ENCODE peak calls at places on chromosomes 4 and X, in seven cellular contexts. One of them, this sample, is unnamed.

GRCh38 chr4:135236035-135236434 is 1034.4 kb upstream of the PABPC4L start:
- DNase-seq in activated CD4-positive, alpha-beta T cell treated with anti-CD3 and anti-CD28 coated beads, Interleukin-2, amount 10 ng/mL, durations not matched to agents 7 days and 5 days: no peak
- DNase-seq in NCI-H187: no peak
- DNase-seq in heart right ventricle: no peak
- DNase-seq in mucosa of descending colon: no peak
- DNase-seq in activated CD8-positive, alpha-beta memory T cell treated with anti-CD3 and anti-CD28 coated beads for 48 hours: no peak
- DNase-seq in astrocyte: no peak
- DNase-seq in this sample: no peak

GRCh38 chr4:70739496-70740337 is 18.0 kb downstream of the RUFY3 start:
- DNase-seq in activated CD4-positive, alpha-beta T cell treated with anti-CD3 and anti-CD28 coated beads, Interleukin-2, amount 10 ng/mL, durations not matched to agents 7 days and 5 days: no peak
- DNase-seq in NCI-H187: no peak
- DNase-seq in heart right ventricle: no peak
- DNase-seq in mucosa of descending colon: no peak
- DNase-seq in activated CD8-positive, alpha-beta memory T cell treated with anti-CD3 and anti-CD28 coated beads for 48 hours: no peak
- DNase-seq in astrocyte: no peak
- DNase-seq in this sample: no peak

GRCh38 chr4:34148322-34148908 is 2095.9 kb downstream of the ARAP2 start:
- DNase-seq in activated CD4-positive, alpha-beta T cell treated with anti-CD3 and anti-CD28 coated beads, Interleukin-2, amount 10 ng/mL, durations not matched to agents 7 days and 5 days: no peak
- DNase-seq in NCI-H187: no peak
- DNase-seq in heart right ventricle: no peak
- DNase-seq in mucosa of descending colon: no peak
- DNase-seq in activated CD8-positive, alpha-beta memory T cell treated with anti-CD3 and anti-CD28 coated beads for 48 hours: no peak
- DNase-seq in astrocyte: no peak
- DNase-seq in this sample: no peak

GRCh38 chr4:67428819-67429218 is 116.5 kb downstream of the CENPC start:
- DNase-seq in activated CD4-positive, alpha-beta T cell treated with anti-CD3 and anti-CD28 coated beads, Interleukin-2, amount 10 ng/mL, durations not matched to agents 7 days and 5 days: no peak
- DNase-seq in NCI-H187: no peak
- DNase-seq in heart right ventricle: no peak
- DNase-seq in mucosa of descending colon: no peak
- DNase-seq in activated CD8-positive, alpha-beta memory T cell treated with anti-CD3 and anti-CD28 coated beads for 48 hours: no peak
- DNase-seq in astrocyte: no peak
- DNase-seq in this sample: no peak

GRCh38 chr4:64584981-64585557 is 175.8 kb upstream of the TECRL start:
- DNase-seq in activated CD4-positive, alpha-beta T cell treated with anti-CD3 and anti-CD28 coated beads, Interleukin-2, amount 10 ng/mL, durations not matched to agents 7 days and 5 days: peak; percentile 15
- DNase-seq in NCI-H187: no peak
- DNase-seq in heart right ventricle: no peak
- DNase-seq in mucosa of descending colon: no peak
- DNase-seq in activated CD8-positive, alpha-beta memory T cell treated with anti-CD3 and anti-CD28 coated beads for 48 hours: no peak
- DNase-seq in astrocyte: peak; percentile 32
- DNase-seq in this sample: peak; percentile 66

GRCh38 chr4:111788046-111788642 is 357.1 kb upstream of the FAM241A start:
- DNase-seq in activated CD4-positive, alpha-beta T cell treated with anti-CD3 and anti-CD28 coated beads, Interleukin-2, amount 10 ng/mL, durations not matched to agents 7 days and 5 days: no peak
- DNase-seq in NCI-H187: no peak
- DNase-seq in heart right ventricle: no peak
- DNase-seq in mucosa of descending colon: no peak
- DNase-seq in activated CD8-positive, alpha-beta memory T cell treated with anti-CD3 and anti-CD28 coated beads for 48 hours: no peak
- DNase-seq in astrocyte: no peak
- DNase-seq in this sample: no peak

GRCh38 chrX:14344172-14344940 is 185.0 kb upstream of the GLRA2 start:
- DNase-seq in activated CD4-positive, alpha-beta T cell treated with anti-CD3 and anti-CD28 coated beads, Interleukin-2, amount 10 ng/mL, durations not matched to agents 7 days and 5 days: no peak
- DNase-seq in NCI-H187: no peak
- DNase-seq in heart right ventricle: no peak
- DNase-seq in mucosa of descending colon: no peak
- DNase-seq in activated CD8-positive, alpha-beta memory T cell treated with anti-CD3 and anti-CD28 coated beads for 48 hours: no peak
- DNase-seq in astrocyte: no peak
- DNase-seq in this sample: no peak

GRCh38 chrX:28717864-28718263 is 130.6 kb downstream of the IL1RAPL1 start:
- DNase-seq in activated CD4-positive, alpha-beta T cell treated with anti-CD3 and anti-CD28 coated beads, Interleukin-2, amount 10 ng/mL, durations not matched to agents 7 days and 5 days: no peak
- DNase-seq in NCI-H187: no peak
- DNase-seq in heart right ventricle: no peak
- DNase-seq in mucosa of descending colon: no peak
- DNase-seq in activated CD8-positive, alpha-beta memory T cell treated with anti-CD3 and anti-CD28 coated beads for 48 hours: no peak
- DNase-seq in astrocyte: no peak
- DNase-seq in this sample: no peak

GRCh38 chr4:21826071-21826470 is 122.5 kb downstream of the KCNIP4 start:
- DNase-seq in activated CD4-positive, alpha-beta T cell treated with anti-CD3 and anti-CD28 coated beads, Interleukin-2, amount 10 ng/mL, durations not matched to agents 7 days and 5 days: no peak
- DNase-seq in NCI-H187: no peak
- DNase-seq in heart right ventricle: no peak
- DNase-seq in mucosa of descending colon: no peak
- DNase-seq in activated CD8-positive, alpha-beta memory T cell treated with anti-CD3 and anti-CD28 coated beads for 48 hours: no peak
- DNase-seq in astrocyte: no peak
- DNase-seq in this sample: no peak

GRCh38 chr4:81418572-81418971 is 53.1 kb downstream of the RASGEF1B start:
- DNase-seq in activated CD4-positive, alpha-beta T cell treated with anti-CD3 and anti-CD28 coated beads, Interleukin-2, amount 10 ng/mL, durations not matched to agents 7 days and 5 days: no peak
- DNase-seq in NCI-H187: no peak
- DNase-seq in heart right ventricle: no peak
- DNase-seq in mucosa of descending colon: no peak
- DNase-seq in activated CD8-positive, alpha-beta memory T cell treated with anti-CD3 and anti-CD28 coated beads for 48 hours: no peak
- DNase-seq in astrocyte: no peak
- DNase-seq in this sample: no peak

GRCh38 chrX:64894454-64895038 is 81.7 kb downstream of the ZC4H2 start:
- DNase-seq in activated CD4-positive, alpha-beta T cell treated with anti-CD3 and anti-CD28 coated beads, Interleukin-2, amount 10 ng/mL, durations not matched to agents 7 days and 5 days: peak; percentile 41
- DNase-seq in NCI-H187: no peak
- DNase-seq in heart right ventricle: no peak
- DNase-seq in mucosa of descending colon: peak; percentile 50
- DNase-seq in activated CD8-positive, alpha-beta memory T cell treated with anti-CD3 and anti-CD28 coated beads for 48 hours: peak; percentile 0
- DNase-seq in astrocyte: no peak
- DNase-seq in this sample: peak; percentile 44

GRCh38 chrX:129606918-129607317 is 47.8 kb downstream of the APLN start:
- DNase-seq in activated CD4-positive, alpha-beta T cell treated with anti-CD3 and anti-CD28 coated beads, Interleukin-2, amount 10 ng/mL, durations not matched to agents 7 days and 5 days: peak; percentile 56
- DNase-seq in NCI-H187: peak; percentile 55
- DNase-seq in heart right ventricle: peak; percentile 57
- DNase-seq in mucosa of descending colon: peak; percentile 36
- DNase-seq in activated CD8-positive, alpha-beta memory T cell treated with anti-CD3 and anti-CD28 coated beads for 48 hours: peak; percentile 17
- DNase-seq in astrocyte: no peak
- DNase-seq in this sample: peak; percentile 75

GRCh38 chrX:39592776-39593175 is 505.0 kb downstream of the BCOR start:
- DNase-seq in activated CD4-positive, alpha-beta T cell treated with anti-CD3 and anti-CD28 coated beads, Interleukin-2, amount 10 ng/mL, durations not matched to agents 7 days and 5 days: no peak
- DNase-seq in NCI-H187: no peak
- DNase-seq in heart right ventricle: peak; percentile 14
- DNase-seq in mucosa of descending colon: no peak
- DNase-seq in activated CD8-positive, alpha-beta memory T cell treated with anti-CD3 and anti-CD28 coated beads for 48 hours: no peak
- DNase-seq in astrocyte: peak; percentile 32
- DNase-seq in this sample: no peak

GRCh38 chr4:59091376-59092142 is 1981.4 kb upstream of the IGFBP7 start:
- DNase-seq in activated CD4-positive, alpha-beta T cell treated with anti-CD3 and anti-CD28 coated beads, Interleukin-2, amount 10 ng/mL, durations not matched to agents 7 days and 5 days: no peak
- DNase-seq in NCI-H187: no peak
- DNase-seq in heart right ventricle: no peak
- DNase-seq in mucosa of descending colon: no peak
- DNase-seq in activated CD8-positive, alpha-beta memory T cell treated with anti-CD3 and anti-CD28 coated beads for 48 hours: no peak
- DNase-seq in astrocyte: no peak
- DNase-seq in this sample: no peak

GRCh38 chr4:114729339-114729738 is 130.7 kb downstream of the UGT8 start:
- DNase-seq in activated CD4-positive, alpha-beta T cell treated with anti-CD3 and anti-CD28 coated beads, Interleukin-2, amount 10 ng/mL, durations not matched to agents 7 days and 5 days: no peak
- DNase-seq in NCI-H187: no peak
- DNase-seq in heart right ventricle: no peak
- DNase-seq in mucosa of descending colon: no peak
- DNase-seq in activated CD8-positive, alpha-beta memory T cell treated with anti-CD3 and anti-CD28 coated beads for 48 hours: no peak
- DNase-seq in astrocyte: no peak
- DNase-seq in this sample: no peak

GRCh38 chrX:11257711-11258110 is 35.5 kb upstream of the AMELX start:
- DNase-seq in activated CD4-positive, alpha-beta T cell treated with anti-CD3 and anti-CD28 coated beads, Interleukin-2, amount 10 ng/mL, durations not matched to agents 7 days and 5 days: no peak
- DNase-seq in NCI-H187: no peak
- DNase-seq in heart right ventricle: no peak
- DNase-seq in mucosa of descending colon: no peak
- DNase-seq in activated CD8-positive, alpha-beta memory T cell treated with anti-CD3 and anti-CD28 coated beads for 48 hours: no peak
- DNase-seq in astrocyte: no peak
- DNase-seq in this sample: peak; percentile 14

GRCh38 chr4:81508786-81509574 is 37.3 kb upstream of the RASGEF1B start:
- DNase-seq in activated CD4-positive, alpha-beta T cell treated with anti-CD3 and anti-CD28 coated beads, Interleukin-2, amount 10 ng/mL, durations not matched to agents 7 days and 5 days: no peak
- DNase-seq in NCI-H187: no peak
- DNase-seq in heart right ventricle: no peak
- DNase-seq in mucosa of descending colon: no peak
- DNase-seq in activated CD8-positive, alpha-beta memory T cell treated with anti-CD3 and anti-CD28 coated beads for 48 hours: no peak
- DNase-seq in astrocyte: no peak
- DNase-seq in this sample: no peak

GRCh38 chr4:15690020-15690809 is 8.6 kb downstream of the FAM200B start:
- DNase-seq in activated CD4-positive, alpha-beta T cell treated with anti-CD3 and anti-CD28 coated beads, Interleukin-2, amount 10 ng/mL, durations not matched to agents 7 days and 5 days: no peak
- DNase-seq in NCI-H187: no peak
- DNase-seq in heart right ventricle: peak; percentile 19
- DNase-seq in mucosa of descending colon: no peak
- DNase-seq in activated CD8-positive, alpha-beta memory T cell treated with anti-CD3 and anti-CD28 coated beads for 48 hours: no peak
- DNase-seq in astrocyte: peak; percentile 98
- DNase-seq in this sample: peak; percentile 76

GRCh38 chr4:2535386-2536192 is 858 bp upstream of the FAM193A start:
- DNase-seq in activated CD4-positive, alpha-beta T cell treated with anti-CD3 and anti-CD28 coated beads, Interleukin-2, amount 10 ng/mL, durations not matched to agents 7 days and 5 days: peak; percentile 50
- DNase-seq in NCI-H187: no peak
- DNase-seq in heart right ventricle: peak; percentile 26
- DNase-seq in mucosa of descending colon: peak; percentile 72
- DNase-seq in activated CD8-positive, alpha-beta memory T cell treated with anti-CD3 and anti-CD28 coated beads for 48 hours: peak; percentile 22
- DNase-seq in astrocyte: peak; percentile 11
- DNase-seq in this sample: peak; percentile 63

GRCh38 chr4:147899512-147899911 is 167.6 kb downstream of the ARHGAP10 start:
- DNase-seq in activated CD4-positive, alpha-beta T cell treated with anti-CD3 and anti-CD28 coated beads, Interleukin-2, amount 10 ng/mL, durations not matched to agents 7 days and 5 days: no peak
- DNase-seq in NCI-H187: no peak
- DNase-seq in heart right ventricle: no peak
- DNase-seq in mucosa of descending colon: no peak
- DNase-seq in activated CD8-positive, alpha-beta memory T cell treated with anti-CD3 and anti-CD28 coated beads for 48 hours: no peak
- DNase-seq in astrocyte: no peak
- DNase-seq in this sample: no peak

This sample was measured in hepatocyte.